ENCODE peak calls at places on chromosome 6, in four cellular contexts. T is activated T-helper 1 cell treated with anti-CD3 and anti-CD28 coated beads, Interleukin-12 subunit alpha, Interleukin-12 subunit beta, Interleukin-2, Interleukin-4 antibody, amounts not matched to agents 30 ng/mL and 10 ng/mL and 1 ng/mL, durations not matched to agents 14 hours and 24 hours and 36 hours; V is nucleus accumbens; C is BJ. U is an unnamed sample.
A peak's percentile ranks its signal among the peaks of the same experiment; 100 is the strongest.

GRCh38 chr6:134750669-134751068 is 199.2 kb downstream of the ALDH8A1 start:
- DNase-seq in T (no peak), V (no peak), C (peak; percentile 63), U (no peak)

GRCh38 chr6:104940881-104941693 is 15.8 kb upstream of the LIN28B start:
- DNase-seq in T (no peak), V (peak; percentile 24), C (no peak), U (no peak)

GRCh38 chr6:166624275-166624674 is 2.8 kb downstream of the RPS6KA2 start:
- DNase-seq in T (no peak), V (no peak), C (peak; percentile 51), U (no peak)

GRCh38 chr6:135270676-135271536 is 89.8 kb downstream of the MYB start:
- DNase-seq in T (no peak), V (no peak), C (no peak), U (no peak)

GRCh38 chr6:102298066-102298465 is 904.6 kb downstream of the GRIK2 start:
- DNase-seq in T (no peak), V (no peak), C (no peak), U (no peak)

GRCh38 chr6:169807219-169807618 is 55.8 kb downstream of the ERMARD start:
- DNase-seq in T (no peak), V (no peak), C (no peak), U (no peak)

GRCh38 chr6:151647871-151648639 is 154.2 kb downstream of the CCDC170 start:
- DNase-seq in T (no peak), V (no peak), C (no peak), U (no peak)

GRCh38 chr6:148747145-148747492 is 289 bp downstream of the UST start:
- DNase-seq in T (no peak), V (no peak), C (no peak), U (no peak)

GRCh38 chr6:3267162-3267561 is 8.4 kb downstream of the PSMG4 start:
- DNase-seq in T (no peak), V (no peak), C (no peak), U (no peak)

GRCh38 chr6:43871933-43872332 is 101.9 kb downstream of the VEGFA start:
- DNase-seq in T (no peak), V (no peak), C (no peak), U (no peak)

GRCh38 chr6:84150680-84151079 is 76.8 kb downstream of the CEP162 start:
- DNase-seq in T (no peak), V (no peak), C (peak; percentile 89), U (peak; percentile 1)